ENCODE peak calls at places on chromosomes 5 and 9, in four cellular contexts. I is GM12878, L is NT2/D1, E is H1. C is an unnamed sample.
A peak's percentile ranks its signal among the peaks of the same experiment; 100 is the strongest.

GRCh38 chr5:167524941-167525485 is 766.4 kb upstream of the WWC1 start:
- DNase-seq in L (no peak), I (no peak), E (no peak), C (no peak)

GRCh38 chr5:126358525-126358924 is 64.7 kb upstream of the GRAMD2B start:
- DNase-seq in E (no peak), L (no peak), I (peak; percentile 76), C (no peak)

GRCh38 chr5:4206127-4206526 is 610.5 kb downstream of the IRX1 start:
- DNase-seq in E (no peak), I (no peak), L (no peak), C (no peak)

GRCh38 chr9:304519-305185 is 90.0 kb downstream of the DOCK8 start:
- DNase-seq in I (no peak), E (no peak), L (no peak), C (no peak)

GRCh38 chr9:117427357-117427913 is 12.6 kb upstream of the ASTN2 start:
- DNase-seq in E (no peak), I (no peak), L (no peak), C (no peak)

GRCh38 chr5:151864349-151864748 is 60.3 kb downstream of the GLRA1 start:
- DNase-seq in I (no peak), L (no peak), E (no peak), C (no peak)

GRCh38 chr9:98805506-98806272 is 1.8 kb upstream of the GALNT12 start:
- DNase-seq in I (no peak), E (no peak), L (no peak), C (no peak)

GRCh38 chr9:80954521-80954920 is 734.8 kb downstream of the TLE1 start:
- DNase-seq in I (no peak), E (no peak), L (no peak), C (no peak)

GRCh38 chr5:159061834-159062530 is 37.7 kb downstream of the EBF1 start:
- DNase-seq in L (no peak), E (no peak), I (no peak), C (no peak)

GRCh38 chr9:69027355-69028097 is 8.0 kb upstream of the FXN start:
- DNase-seq in I (peak; percentile 51), E (no peak), L (peak; percentile 58), C (peak; percentile 65)

GRCh38 chr5:79209505-79209904 is 26.4 kb upstream of the JMY start:
- DNase-seq in E (no peak), L (no peak), I (no peak), C (no peak)

GRCh38 chr9:3962467-3962866 is 337.4 kb downstream of the GLIS3 start:
- DNase-seq in I (no peak), E (no peak), L (no peak), C (no peak)

GRCh38 chr9:78354324-78354973 is 57.5 kb downstream of the PSAT1 start:
- DNase-seq in E (no peak), I (no peak), L (no peak), C (no peak)

GRCh38 chr5:88732181-88732633 is 150.8 kb downstream of the MEF2C start:
- DNase-seq in E (no peak), L (no peak), I (peak; percentile 94), C (no peak)

GRCh38 chr9:84711398-84711777 is 41.9 kb downstream of the NTRK2 start:
- DNase-seq in E (no peak), I (no peak), L (no peak), C (no peak)

GRCh38 chr9:130946778-130947617 is 8.0 kb upstream of the FIBCD1 start:
- DNase-seq in E (no peak), L (no peak), I (no peak), C (peak; percentile 43)

GRCh38 chr5:127564002-127564769 is 46.7 kb downstream of the PRRC1 start:
- DNase-seq in L (peak; percentile 51), E (no peak), I (no peak), C (peak; percentile 48)

GRCh38 chr5:134184155-134185135 is 7.7 kb upstream of the SKP1 start:
- DNase-seq in E (peak; percentile 38), L (peak; percentile 20), I (peak; percentile 16), C (peak; percentile 48)

GRCh38 chr5:78647838-78648358 is 674 bp downstream of the LHFPL2 start:
- DNase-seq in I (no peak), L (no peak), E (no peak), C (no peak)

GRCh38 chr9:94083384-94083783 is 880 bp upstream of the PTPDC1 start:
- DNase-seq in I (no peak), L (no peak), E (no peak), C (no peak)

GRCh38 chr9:4962085-4962484 is 23.0 kb upstream of the JAK2 start:
- DNase-seq in I (no peak), E (no peak), L (no peak), C (no peak)

GRCh38 chr5:16931334-16932110 is 4.6 kb downstream of the MYO10 start:
- DNase-seq in I (no peak), E (no peak), L (no peak), C (no peak)

GRCh38 chr5:106374956-106375355 is 1295.8 kb downstream of the EFNA5 start:
- DNase-seq in E (no peak), L (no peak), I (no peak), C (no peak)

GRCh38 chr9:134852906-134853654 is 27.5 kb upstream of the FCN2 start:
- DNase-seq in I (no peak), L (no peak), E (no peak), C (no peak)

GRCh38 chr9:130268521-130269131 is 3.1 kb downstream of the HMCN2 start:
- DNase-seq in E (no peak), L (no peak), I (no peak), C (no peak)

GRCh38 chr5:129413570-129413969 is 46.5 kb upstream of the ADAMTS19 start:
- DNase-seq in I (no peak), L (no peak), E (no peak), C (no peak)

GRCh38 chr5:141172381-141173204 is at the start of gene PCDHB7:
- DNase-seq in E (no peak), I (no peak), L (peak; percentile 3), C (peak; percentile 19)

GRCh38 chr9:27351438-27351837 is 54.5 kb upstream of the EQTN start:
- DNase-seq in E (no peak), I (no peak), L (no peak), C (no peak)

GRCh38 chr5:101728933-101729332 is 567.2 kb downstream of the SLCO4C1 start:
- DNase-seq in I (no peak), L (peak; percentile 3), E (no peak), C (peak; percentile 19)

GRCh38 chr9:69740872-69741505 is 18.8 kb downstream of the PTAR1 start:
- DNase-seq in E (no peak), L (no peak), I (no peak), C (no peak)

GRCh38 chr9:37941253-37941652 is 37.3 kb upstream of the SLC25A51 start:
- DNase-seq in L (no peak), I (no peak), E (no peak), C (no peak)

GRCh38 chr9:37942616-37943328 is 38.8 kb upstream of the SLC25A51 start:
- DNase-seq in I (no peak), E (no peak), L (no peak), C (no peak)

GRCh38 chr9:37944671-37945481 is 40.9 kb upstream of the SLC25A51 start:
- DNase-seq in I (no peak), L (peak; percentile 66), E (peak; percentile 39), C (no peak)

GRCh38 chr9:37944266-37944650 is 40.3 kb upstream of the SLC25A51 start:
- DNase-seq in L (no peak), I (no peak), E (no peak), C (no peak)

GRCh38 chr9:37943329-37944265 is 39.7 kb upstream of the SLC25A51 start:
- DNase-seq in L (no peak), I (no peak), E (no peak), C (peak; percentile 68)
- TF ChIP-seq YY1 in L (no peak), I (no peak), E (no peak), C (no peak)

DNA sequence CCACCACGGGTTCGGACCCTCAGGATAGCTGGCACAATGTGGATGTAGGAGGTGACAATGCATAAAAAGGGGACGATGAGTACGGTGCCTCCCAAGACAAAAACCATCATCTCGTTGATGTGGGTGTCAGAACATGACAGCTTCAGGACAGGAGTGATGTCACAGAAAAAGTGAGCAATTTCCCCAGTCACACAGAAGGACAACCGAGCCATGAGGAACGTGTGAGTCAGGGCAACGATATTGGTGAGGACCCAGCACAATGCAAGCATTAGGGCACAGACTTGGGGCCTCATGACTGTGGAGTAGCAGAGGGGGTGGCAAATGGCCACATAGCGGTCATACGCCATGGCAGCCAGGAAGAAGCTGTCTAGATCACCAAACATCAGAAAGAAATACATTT is 491 bp downstream of the OR1N1 start:
- DNase-seq in I (no peak), L (no peak), E (no peak), C (no peak)
- TF ChIP-seq YY1 in I (no peak), L (no peak), E (no peak), C (no peak)

GRCh38 chr5:42636946-42637345 is 119.7 kb upstream of the CCDC152 start:
- DNase-seq in L (no peak), I (no peak), E (no peak), C (no peak)
- TF ChIP-seq YY1 in L (no peak), I (no peak), E (no peak), C (no peak)

GRCh38 chr9:107635803-107636174 is 146.2 kb upstream of the KLF4 start:
- DNase-seq in L (no peak), I (no peak), E (no peak), C (no peak)
- TF ChIP-seq YY1 in L (no peak), I (no peak), E (no peak), C (no peak)